ENCODE peak calls at places on chromosomes 7 and 10, in six cellular contexts. N is osteocyte, Y is Panc1, X is coronary artery, H is nephron progenitor cell, E is fibroblast of the aortic adventitia. T is an unnamed sample.

GRCh38 chr10:88243847-88244730 is 339.0 kb downstream of the RNLS start:
- DNase-seq in N (no peak), Y (no peak), X (peak), H (no peak), E (peak), T (peak)

GRCh38 chr10:115950320-115950719 is 322.7 kb downstream of the GFRA1 start:
- DNase-seq in N (no peak), Y (no peak), X (no peak), H (no peak), E (peak), T (no peak)

GRCh38 chr7:106460792-106461254 is 176.0 kb upstream of the NAMPT start:
- DNase-seq in N (no peak), Y (no peak), X (no peak), H (no peak), E (peak), T (peak)

GRCh38 chr10:4391683-4392082 is 434.3 kb upstream of the AKR1E2 start:
- DNase-seq in N (no peak), Y (no peak), X (no peak), H (no peak), E (no peak), T (no peak)

GRCh38 chr10:80502621-80503583 is 34.8 kb upstream of the SH2D4B start:
- DNase-seq in N (no peak), Y (no peak), X (no peak), H (no peak), E (no peak), T (no peak)

GRCh38 chr10:106502651-106503050 is 661.9 kb downstream of the SORCS1 start:
- DNase-seq in N (no peak), Y (no peak), X (no peak), H (no peak), E (no peak), T (no peak)

GRCh38 chr10:118800920-118801319 is 46.1 kb upstream of the CACUL1 start:
- DNase-seq in N (no peak), Y (no peak), X (peak), H (no peak), E (no peak), T (peak)

GRCh38 chr7:152699101-152699500 is 23.2 kb upstream of the XRCC2 start:
- DNase-seq in N (no peak), Y (no peak), X (no peak), H (no peak), E (no peak), T (no peak)

GRCh38 chr10:1182280-1183032 is 126.3 kb downstream of the WDR37 start:
- DNase-seq in N (no peak), Y (no peak), X (no peak), H (no peak), E (no peak), T (no peak)

GRCh38 chr10:9097206-9097990 is 1042.9 kb downstream of the GATA3 start:
- DNase-seq in N (no peak), Y (no peak), X (no peak), H (no peak), E (no peak), T (no peak)

GRCh38 chr7:12951397-12951801 is 264.0 kb downstream of the ARL4A start:
- DNase-seq in N (no peak), Y (peak), X (no peak), H (no peak), E (peak), T (peak)

GRCh38 chr10:103678104-103678526 is 177.3 kb downstream of the SH3PXD2A start:
- DNase-seq in N (peak), Y (no peak), X (no peak), H (peak), E (peak), T (peak)

GRCh38 chr10:132536964-132537712 is 449 bp upstream of the INPP5A start:
- DNase-seq in N (peak), Y (peak), X (peak), H (peak), E (peak), T (peak)

GRCh38 chr10:80015911-80016590 is 62.4 kb upstream of the TMEM254 start:
- DNase-seq in N (no peak), Y (no peak), X (no peak), H (no peak), E (no peak), T (no peak)

GRCh38 chr7:115128163-115128562 is 206.3 kb downstream of the MDFIC start:
- DNase-seq in N (no peak), Y (no peak), X (no peak), H (no peak), E (no peak), T (no peak)
- TF ChIP-seq CTCF in N (no peak), Y (no peak), X (no peak), H (no peak), E (no peak), T (no peak)

DNA sequence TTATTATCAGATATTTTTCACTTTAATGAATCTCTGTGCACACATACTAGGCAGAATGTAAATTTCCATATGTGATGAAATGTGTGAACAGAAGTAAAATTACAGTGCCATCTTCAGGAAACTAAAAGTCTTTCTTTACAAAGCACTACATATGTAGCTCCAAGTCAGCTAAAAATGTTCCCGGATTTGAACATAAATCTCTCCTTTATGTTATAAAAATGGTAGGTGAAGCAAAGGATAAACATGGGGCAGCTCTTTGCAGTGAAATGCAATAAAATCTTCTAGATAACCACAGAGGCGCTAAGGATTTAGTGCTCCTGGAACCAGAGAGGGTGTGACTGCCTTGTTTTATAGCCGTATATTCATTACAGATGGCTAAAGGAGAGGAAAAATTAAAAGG is 104.9 kb upstream of the C7orf33 start:
- DNase-seq in N (no peak), Y (no peak), X (no peak), H (no peak), E (no peak), T (no peak)
- TF ChIP-seq CTCF in N (peak), Y (no peak), X (no peak), H (no peak), E (no peak), T (no peak)

DNA sequence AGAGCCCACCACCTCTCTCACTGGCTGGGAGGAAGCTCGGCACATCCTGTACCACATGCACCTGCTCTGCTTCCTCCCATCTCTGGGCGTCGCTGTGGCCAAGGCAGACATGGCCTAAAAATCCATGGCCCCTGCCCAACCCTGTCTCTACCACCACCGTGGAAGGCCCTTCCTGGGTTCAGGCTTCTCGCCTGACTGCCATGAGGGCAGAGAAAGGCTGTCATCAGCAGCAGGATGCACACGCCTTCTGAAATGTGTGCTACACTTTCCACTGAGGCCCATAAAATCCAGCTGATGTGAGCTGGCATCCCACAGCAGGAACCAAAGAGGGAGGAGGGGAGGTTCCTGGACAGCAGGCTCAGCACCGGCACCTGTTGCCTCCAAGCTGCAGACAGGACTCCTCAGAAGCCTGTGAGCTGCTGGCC is 93.4 kb downstream of the PTPRN2 start:
- DNase-seq in N (no peak), Y (no peak), X (no peak), H (no peak), E (no peak), T (no peak)
- TF ChIP-seq CTCF in N (no peak), Y (no peak), X (no peak), H (no peak), E (no peak), T (no peak)

GRCh38 chr7:129401968-129402860 is 32.0 kb upstream of the STRIP2 start:
- DNase-seq in N (no peak), Y (peak), X (no peak), H (no peak), E (no peak), T (no peak)
- TF ChIP-seq CTCF in N (no peak), Y (no peak), X (no peak), H (no peak), E (no peak), T (peak)

GRCh38 chr10:2921956-2922680 is 145.2 kb upstream of the PFKP start:
- DNase-seq in N (no peak), Y (no peak), X (no peak), H (no peak), E (no peak), T (no peak)

GRCh38 chr10:2920166-2920565 is 147.2 kb upstream of the PFKP start:
- DNase-seq in N (no peak), Y (no peak), X (no peak), H (no peak), E (no peak), T (no peak)

GRCh38 chr10:2919016-2919415 is 148.3 kb upstream of the PFKP start:
- DNase-seq in N (no peak), Y (no peak), X (no peak), H (no peak), E (no peak), T (no peak)

GRCh38 chr10:2917926-2918325 is 149.4 kb upstream of the PFKP start:
- DNase-seq in N (peak), Y (no peak), X (no peak), H (no peak), E (no peak), T (no peak)

DNA sequence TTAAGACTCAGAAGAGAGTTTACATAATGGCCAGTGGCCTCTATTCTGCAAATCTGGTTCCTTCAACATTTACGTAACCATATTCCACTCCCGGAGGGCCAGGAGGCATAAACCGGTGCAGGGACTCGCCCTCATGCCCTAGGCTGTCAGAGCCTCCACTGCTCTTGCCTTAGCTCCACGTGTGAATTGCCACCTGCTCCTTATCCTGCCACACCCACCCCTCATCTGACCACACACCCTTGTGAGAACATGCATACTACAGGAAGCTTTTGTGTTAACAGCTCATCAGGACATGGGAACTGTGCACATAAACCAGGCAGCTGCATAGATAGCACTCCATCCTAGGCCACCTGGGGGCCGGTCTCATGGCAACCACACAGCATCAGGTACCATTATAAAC is 146.7 kb upstream of the PFKP start:
- DNase-seq in N (peak), Y (no peak), X (no peak), H (no peak), E (no peak), T (no peak)
- TF ChIP-seq CTCF in N (no peak), Y (no peak), X (no peak), H (no peak), E (no peak), T (no peak)

DNA sequence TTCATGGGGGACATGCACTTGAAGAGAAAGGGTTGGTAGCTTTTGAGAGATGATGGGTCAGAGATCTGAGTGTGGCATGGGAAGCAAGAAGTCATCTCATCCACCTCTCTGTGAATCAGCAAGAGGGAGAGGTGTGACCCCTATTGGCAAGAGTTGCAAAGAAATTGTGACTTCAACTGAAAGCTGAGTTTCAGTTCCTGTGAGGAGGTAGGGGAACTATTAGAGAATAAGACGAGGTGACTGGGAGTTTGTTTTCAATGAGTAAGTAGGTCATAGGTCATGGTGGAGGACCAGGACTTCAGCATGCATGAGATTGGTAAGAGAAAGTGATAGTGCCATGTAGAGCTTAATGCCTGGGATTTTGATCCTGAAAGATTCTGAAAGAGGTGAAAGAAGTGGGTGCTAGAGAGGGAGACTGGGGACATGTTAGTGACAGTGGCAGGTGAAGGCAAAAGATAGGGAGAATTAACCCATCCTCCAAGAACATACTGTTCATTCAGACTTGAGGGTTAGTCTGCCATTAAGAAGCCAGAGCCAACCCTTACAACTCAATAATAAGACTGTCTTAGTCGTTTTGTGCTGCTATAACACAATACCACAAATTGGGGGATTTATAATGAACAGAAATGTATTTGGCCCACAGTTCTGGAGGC is 75.5 kb upstream of the CAPZA2 start:
- DNase-seq in N (no peak), Y (no peak), X (no peak), H (no peak), E (peak), T (peak)
- TF ChIP-seq CTCF in N (peak), Y (peak), X (no peak), H (no peak), E (peak), T (peak)

GRCh38 chr7:100719523-100720319 is 547 bp upstream of the EPO start:
- DNase-seq in N (no peak), Y (no peak), X (no peak), H (no peak), E (peak), T (peak)
- TF ChIP-seq CTCF in N (peak), Y (no peak), X (no peak), H (no peak), E (peak), T (peak)

GRCh38 chr10:50932113-50932512 is 46.7 kb upstream of the A1CF start:
- DNase-seq in N (no peak), Y (no peak), X (no peak), H (no peak), E (no peak), T (no peak)
- TF ChIP-seq CTCF in N (no peak), Y (no peak), X (no peak), H (no peak), E (no peak), T (no peak)

GRCh38 chr10:60916025-60916424 is 28.0 kb downstream of the RHOBTB1 start:
- DNase-seq in N (no peak), Y (no peak), X (no peak), H (no peak), E (no peak), T (no peak)
- TF ChIP-seq CTCF in N (no peak), Y (no peak), X (no peak), H (no peak), E (peak), T (peak)

GRCh38 chr10:95244152-95244551 is 46.7 kb downstream of the PDLIM1 start:
- DNase-seq in N (no peak), Y (no peak), X (no peak), H (no peak), E (no peak), T (no peak)

GRCh38 chr10:95241533-95241932 is 47.5 kb downstream of the ACSM6 start:
- DNase-seq in N (no peak), Y (no peak), X (no peak), H (no peak), E (no peak), T (no peak)

GRCh38 chr10:95243318-95243617 is 47.5 kb downstream of the PDLIM1 start:
- DNase-seq in N (no peak), Y (no peak), X (no peak), H (no peak), E (no peak), T (no peak)

GRCh38 chr10:95240811-95241210 is 46.8 kb downstream of the ACSM6 start:
- DNase-seq in N (no peak), Y (no peak), X (no peak), H (no peak), E (no peak), T (no peak)

GRCh38 chr10:95242581-95243317 is 48.1 kb downstream of the PDLIM1 start:
- DNase-seq in N (no peak), Y (no peak), X (no peak), H (peak), E (peak), T (peak)
- TF ChIP-seq CTCF in N (peak), Y (peak), X (peak), H (peak), E (peak), T (peak)